ENCODE peak calls at places on chromosomes 11 and 22, in eight cellular contexts. L is psoas muscle, U is right lobe of liver, O is kidney, H is tibial nerve, K is SJSA1, Y is colonic mucosa, N is IMR-90. C is an unnamed sample.

GRCh38 chr11:23311986-23312940 is 452.0 kb upstream of the CCDC179 start:
- DNase-seq in L (no peak), U (no peak), O (no peak), H (no peak), K (peak; percentile 51), Y (no peak), N (peak; percentile 74), C (no peak)

GRCh38 chr22:19849800-19850481 is 4.7 kb downstream of the GNB1L start:
- DNase-seq in L (no peak), U (no peak), O (peak; percentile 51), H (no peak), K (no peak), Y (no peak), N (no peak), C (no peak)

GRCh38 chr11:128412847-128413791 is 174.2 kb downstream of the ETS1 start:
- DNase-seq in L (no peak), U (no peak), O (no peak), H (no peak), K (peak; percentile 39), Y (no peak), N (peak; percentile 74), C (no peak)

GRCh38 chr11:108237058-108237481 is 14.2 kb downstream of the ATM start:
- DNase-seq in L (no peak), U (no peak), O (no peak), H (no peak), K (no peak), Y (no peak), N (no peak), C (no peak)

GRCh38 chr11:130674686-130675085 is 226.2 kb downstream of the ADAMTS15 start:
- DNase-seq in L (no peak), U (no peak), O (no peak), H (no peak), K (peak; percentile 28), Y (no peak), N (peak; percentile 49), C (no peak)

GRCh38 chr11:94602430-94603372 is 35.5 kb downstream of the PIWIL4 start:
- DNase-seq in L (peak; percentile 61), U (peak; percentile 74), O (no peak), H (peak; percentile 55), K (peak; percentile 36), Y (no peak), N (peak; percentile 86), C (peak; percentile 59)

GRCh38 chr22:42725606-42726355 is 5.1 kb upstream of the A4GALT start:
- DNase-seq in L (no peak), U (no peak), O (no peak), H (no peak), K (no peak), Y (no peak), N (no peak), C (no peak)

GRCh38 chr11:85863855-85864254 is 8.7 kb downstream of the CCDC83 start:
- DNase-seq in L (no peak), U (no peak), O (no peak), H (no peak), K (no peak), Y (no peak), N (no peak), C (no peak)

GRCh38 chr11:8826145-8826786 is 84.7 kb upstream of the AKIP1 start:
- DNase-seq in L (no peak), U (peak; percentile 7), O (peak; percentile 83), H (no peak), K (peak; percentile 37), Y (no peak), N (peak; percentile 95), C (no peak)

GRCh38 chr11:11427185-11427944 is 74.3 kb upstream of the CSNK2A3 start:
- DNase-seq in L (no peak), U (no peak), O (no peak), H (no peak), K (no peak), Y (no peak), N (no peak), C (peak; percentile 65)

GRCh38 chr11:294795-295194 is 4.5 kb downstream of the IFITM5 start:
- DNase-seq in L (peak; percentile 9), U (no peak), O (peak; percentile 68), H (no peak), K (no peak), Y (no peak), N (no peak), C (peak; percentile 42)

GRCh38 chr11:12287009-12287373 is 90.4 kb upstream of the PARVA start:
- DNase-seq in L (peak; percentile 46), U (no peak), O (peak; percentile 85), H (peak; percentile 48), K (peak; percentile 94), Y (peak; percentile 38), N (peak; percentile 96), C (peak; percentile 75)

GRCh38 chr11:114783805-114784204 is 105.5 kb downstream of the NXPE2 start:
- DNase-seq in L (no peak), U (no peak), O (no peak), H (no peak), K (no peak), Y (no peak), N (no peak), C (no peak)

GRCh38 chr22:42170946-42171345 is 40.3 kb upstream of the CYP2D6 start:
- DNase-seq in L (no peak), U (no peak), O (no peak), H (no peak), K (no peak), Y (no peak), N (no peak), C (no peak)

GRCh38 chr11:4511846-4512245 is 29.4 kb downstream of the OR52K1 start:
- DNase-seq in L (no peak), U (no peak), O (no peak), H (no peak), K (no peak), Y (no peak), N (no peak), C (no peak)

GRCh38 chr22:43094085-43094484 is 4.9 kb upstream of the TTLL1 start:
- DNase-seq in L (peak; percentile 47), U (peak; percentile 54), O (no peak), H (no peak), K (no peak), Y (peak; percentile 56), N (peak; percentile 18), C (peak; percentile 87)

GRCh38 chr11:116207781-116208180 is 565.0 kb downstream of the BUD13 start:
- DNase-seq in L (no peak), U (peak; percentile 16), O (no peak), H (no peak), K (no peak), Y (no peak), N (no peak), C (no peak)

GRCh38 chr11:63459586-63459985 is 31.4 kb downstream of the PLAAT5 start:
- DNase-seq in L (no peak), U (no peak), O (no peak), H (no peak), K (no peak), Y (no peak), N (no peak), C (no peak)

GRCh38 chr11:4459470-4459869 is 10.4 kb downstream of the OR52K2 start:
- DNase-seq in L (peak; percentile 23), U (no peak), O (no peak), H (peak; percentile 15), K (no peak), Y (peak; percentile 24), N (no peak), C (peak; percentile 72)

GRCh38 chr11:57523419-57523818 is 7.1 kb downstream of the TIMM10 start:
- DNase-seq in L (no peak), U (no peak), O (no peak), H (no peak), K (no peak), Y (no peak), N (no peak), C (no peak)

DNA sequence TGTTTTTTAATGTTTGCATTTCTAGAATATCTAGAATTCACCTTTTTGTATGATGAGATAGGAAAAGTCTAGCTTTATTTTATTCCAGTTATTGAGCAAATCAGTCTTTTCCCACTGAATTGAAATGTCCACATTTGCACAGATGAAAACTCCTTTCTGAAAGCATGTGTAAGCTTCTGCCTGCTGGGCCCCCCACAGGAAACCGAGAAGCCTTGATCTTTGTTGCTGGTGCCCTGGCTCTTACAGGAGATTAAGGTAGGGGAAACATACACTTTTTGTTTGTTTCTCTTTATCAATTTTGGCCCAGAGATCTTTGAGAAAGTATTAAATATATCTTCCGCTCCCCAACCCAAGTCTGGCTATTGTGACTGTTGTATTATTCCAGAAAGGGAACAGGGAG is 87.2 kb upstream of the GNAZ start:
- DNase-seq in L (no peak), U (no peak), O (no peak), H (no peak), K (no peak), Y (no peak), N (no peak), C (no peak)
- H3K9me3 ChIP-seq in L (peaks cover 22% of the 10 kb centered on the region), U (no peaks in the 10 kb centered on the region), O (peaks cover 3% of the 10 kb centered on the region), H (peaks cover 27% of the 10 kb centered on the region), K (peaks cover 2% of the 10 kb centered on the region), Y (no peaks in the 10 kb centered on the region), N (peaks cover 6% of the 10 kb centered on the region), C (no peaks in the 10 kb centered on the region)

DNA sequence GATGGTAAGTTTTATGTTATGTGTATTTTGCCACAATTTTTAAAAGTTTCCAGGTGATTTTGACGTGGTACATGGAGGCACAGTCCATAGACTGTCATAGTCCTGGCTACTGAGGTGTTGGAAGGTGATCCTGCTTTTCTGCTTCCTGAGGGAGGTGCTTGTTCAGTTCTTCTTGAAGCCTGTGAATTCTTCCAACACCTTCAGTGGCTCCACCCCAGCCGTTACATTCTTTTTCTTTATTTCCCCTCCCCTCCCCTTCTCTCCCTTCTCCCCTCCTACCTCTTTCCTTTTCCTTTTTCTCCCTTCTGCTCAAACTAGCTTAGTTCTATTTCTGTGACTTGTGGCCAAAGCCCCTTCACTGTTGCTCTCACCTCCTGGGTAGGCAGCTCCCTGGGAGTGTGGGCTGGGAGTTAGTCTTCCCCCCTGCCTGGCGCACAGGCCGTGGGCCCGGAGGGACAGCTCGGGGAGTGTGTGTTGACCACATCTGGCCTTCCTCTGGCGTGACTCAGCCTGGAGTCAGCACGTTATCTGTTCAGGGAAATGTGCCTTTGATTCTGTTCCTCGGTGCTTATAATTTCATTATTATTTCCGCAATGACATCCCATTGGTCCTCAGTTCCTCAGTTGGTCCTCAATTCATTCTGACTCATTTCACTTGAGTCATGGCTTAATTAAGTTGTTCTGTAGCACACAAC is 566.2 kb downstream of the TBC1D22A start:
- DNase-seq in L (peak; percentile 43), U (no peak), O (no peak), H (peak; percentile 18), K (peak; percentile 93), Y (no peak), N (peak; percentile 96), C (peak; percentile 63)
- H3K9me3 ChIP-seq in L (peaks cover 5% of the 10 kb centered on the region), U (no peaks in the 10 kb centered on the region), O (no peaks in the 10 kb centered on the region), H (peaks cover 19% of the 10 kb centered on the region), K (no peaks in the 10 kb centered on the region), Y (no peaks in the 10 kb centered on the region), N (peaks cover 7% of the 10 kb centered on the region), C (no peaks in the 10 kb centered on the region)

DNA sequence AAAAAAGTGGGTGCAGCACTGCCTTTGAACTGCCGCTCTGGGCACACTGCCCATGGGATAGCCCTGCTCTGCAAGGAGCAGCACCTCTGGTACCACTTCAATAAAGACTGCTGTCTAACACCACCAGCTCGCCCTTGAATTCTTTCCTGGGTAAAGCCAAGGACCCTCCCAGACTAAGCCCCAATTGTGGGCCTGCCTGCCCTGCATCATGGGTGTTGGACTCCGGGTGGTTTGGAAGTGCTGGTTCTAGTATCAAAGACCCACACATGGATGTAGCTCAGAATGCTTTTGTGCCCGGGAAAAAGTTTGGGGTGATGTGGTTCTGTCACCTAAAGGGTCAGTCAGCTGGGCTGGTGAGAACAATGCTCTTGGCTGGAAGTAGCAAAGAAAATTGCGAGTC is 444.4 kb downstream of the TBC1D22A start:
- DNase-seq in L (no peak), U (peak; percentile 18), O (peak; percentile 18), H (no peak), K (no peak), Y (no peak), N (no peak), C (no peak)
- H3K9me3 ChIP-seq in L (no peaks in the 10 kb centered on the region), U (no peaks in the 10 kb centered on the region), O (no peaks in the 10 kb centered on the region), H (no peaks in the 10 kb centered on the region), K (no peaks in the 10 kb centered on the region), Y (no peaks in the 10 kb centered on the region), N (peaks cover 3% of the 10 kb centered on the region), C (no peaks in the 10 kb centered on the region)

GRCh38 chr11:103294516-103294915 is 185.3 kb downstream of the DYNC2H1 start:
- DNase-seq in L (no peak), U (no peak), O (no peak), H (no peak), K (no peak), Y (no peak), N (peak; percentile 12), C (no peak)
- H3K9me3 ChIP-seq in L (peaks cover 28% of the 10 kb centered on the region), U (no peaks in the 10 kb centered on the region), O (peaks cover 3% of the 10 kb centered on the region), H (peaks cover 58% of the 10 kb centered on the region), K (no peaks in the 10 kb centered on the region), Y (no peaks in the 10 kb centered on the region), N (peaks cover 28% of the 10 kb centered on the region), C (peaks cover 9% of the 10 kb centered on the region)

C was measured in right cardiac atrium.